ENCODE peak calls at places on chromosome 12, in four cellular contexts. Z, H, O and T are unnamed samples.

GRCh38 chr12:29024117-29024516 is 125.0 kb upstream of the FAR2 start:
- DNase-seq in Z (no peak), H (no peak), O (no peak), T (no peak)

GRCh38 chr12:62600038-62600437 is 133.4 kb downstream of the MON2 start:
- DNase-seq in Z (no peak), H (no peak), O (no peak), T (no peak)

GRCh38 chr12:105946541-105946940 is 192.2 kb downstream of the NUAK1 start:
- DNase-seq in Z (peak; percentile 40), H (peak; percentile 53), O (no peak), T (peak; percentile 48)

GRCh38 chr12:40662366-40662765 is 29.9 kb upstream of the CNTN1 start:
- DNase-seq in Z (no peak), H (no peak), O (no peak), T (no peak)

GRCh38 chr12:100515956-100516355 is 42.3 kb downstream of the NR1H4 start:
- DNase-seq in Z (no peak), H (no peak), O (no peak), T (no peak)

GRCh38 chr12:848519-849191 is 96.3 kb downstream of the WNK1 start:
- DNase-seq in Z (no peak), H (no peak), O (no peak), T (no peak)

GRCh38 chr12:71415336-71416231 is 24.0 kb upstream of the LGR5 start:
- DNase-seq in Z (peak; percentile 41), H (no peak), O (no peak), T (no peak)

GRCh38 chr12:132084681-132085635 is 59.2 kb downstream of the DDX51 start:
- DNase-seq in Z (no peak), H (peak; percentile 64), O (peak; percentile 74), T (no peak)

GRCh38 chr12:46572644-46573630 is 200.4 kb upstream of the SLC38A2 start:
- DNase-seq in Z (no peak), H (no peak), O (no peak), T (no peak)

GRCh38 chr12:27823038-27823437 is 43.0 kb upstream of the MANSC4 start:
- DNase-seq in Z (no peak), H (no peak), O (no peak), T (no peak)

GRCh38 chr12:58923781-58924180 is 3.5 kb upstream of the LRIG3 start:
- DNase-seq in Z (no peak), H (no peak), O (no peak), T (no peak)

GRCh38 chr12:75724913-75725312 is 213.5 kb upstream of the KRR1 start:
- DNase-seq in Z (peak; percentile 83), H (peak; percentile 39), O (no peak), T (no peak)

GRCh38 chr12:6735448-6736191 is 11.8 kb downstream of the COPS7A start:
- DNase-seq in Z (peak; percentile 62), H (peak; percentile 63), O (peak; percentile 61), T (peak; percentile 81)

GRCh38 chr12:38547586-38547985 is 231.0 kb downstream of the ALG10B start:
- DNase-seq in Z (no peak), H (no peak), O (no peak), T (no peak)

GRCh38 chr12:16691624-16692023 is 85.7 kb upstream of the LMO3 start:
- DNase-seq in Z (no peak), H (no peak), O (no peak), T (no peak)

GRCh38 chr12:57603758-57604453 is 718 bp upstream of the DTX3 start:
- DNase-seq in Z (peak; percentile 16), H (peak; percentile 76), O (peak; percentile 42), T (peak; percentile 66)

GRCh38 chr12:90126125-90126524 is 417.5 kb upstream of the ATP2B1 start:
- DNase-seq in Z (no peak), H (no peak), O (no peak), T (no peak)

GRCh38 chr12:99976762-99977161 is 8.0 kb downstream of the ANKS1B start:
- DNase-seq in Z (no peak), H (no peak), O (no peak), T (no peak)

GRCh38 chr12:100826323-100826722 is 31.7 kb downstream of the ANO4 start:
- DNase-seq in Z (peak; percentile 36), H (peak; percentile 15), O (peak; percentile 14), T (peak; percentile 57)

GRCh38 chr12:94875525-94875924 is 128.0 kb downstream of the NDUFA12 start:
- DNase-seq in Z (no peak), H (no peak), O (no peak), T (no peak)

GRCh38 chr12:11718768-11719253 is 69.3 kb downstream of the ETV6 start:
- DNase-seq in Z (peak; percentile 85), H (no peak), O (no peak), T (no peak)

GRCh38 chr12:115966376-115966775 is 311.1 kb downstream of the MED13L start:
- DNase-seq in Z (no peak), H (no peak), O (no peak), T (no peak)
- H3K27ac ChIP-seq in Z (no peak overlapping the region), H (no peak overlapping the region), O (no peak overlapping the region), T (no peak overlapping the region)

GRCh38 chr12:117298648-117299225 is 62.7 kb downstream of the NOS1 start:
- DNase-seq in Z (no peak), H (no peak), O (no peak), T (no peak)
- TF ChIP-seq CTCF in Z (no peak), H (no peak), O (no peak), T (no peak)

GRCh38 chr12:26700430-26700829 is 132.6 kb downstream of the ITPR2 start:
- DNase-seq in Z (no peak), H (no peak), O (no peak), T (no peak)

GRCh38 chr12:26699237-26699636 is 133.8 kb downstream of the ITPR2 start:
- DNase-seq in Z (peak; percentile 34), H (no peak), O (no peak), T (no peak)

GRCh38 chr12:26701604-26702215 is 131.3 kb downstream of the ITPR2 start:
- DNase-seq in Z (no peak), H (no peak), O (no peak), T (no peak)

GRCh38 chr12:26704214-26704613 is 128.8 kb downstream of the ITPR2 start:
- DNase-seq in Z (no peak), H (no peak), O (no peak), T (no peak)

GRCh38 chr12:26704684-26705475 is 128.1 kb downstream of the ITPR2 start:
- DNase-seq in Z (no peak), H (no peak), O (no peak), T (no peak)
- H3K4me3 ChIP-seq in Z (no peak overlapping the region), H (no peak overlapping the region), O (no peak overlapping the region), T (no peak overlapping the region)

DNA sequence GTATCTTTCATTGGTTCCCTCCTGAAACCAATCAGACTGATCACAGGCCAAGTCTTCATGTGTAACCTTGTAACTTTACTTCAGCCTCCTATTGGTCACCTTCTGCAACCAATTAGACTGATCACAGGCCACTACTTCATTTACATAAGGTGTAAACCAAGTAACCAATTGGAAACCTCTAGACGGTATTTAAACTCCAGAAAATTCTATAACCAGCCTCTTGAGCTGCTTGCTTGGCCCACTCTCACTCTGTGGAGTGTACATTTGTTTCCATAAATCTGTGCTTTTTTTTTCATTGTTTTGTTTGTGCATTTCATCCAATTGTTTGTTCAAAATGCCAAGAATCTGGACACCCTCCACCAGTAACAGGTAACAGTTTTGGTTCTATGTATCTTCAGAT is 47.5 kb downstream of the EIF2S3B start:
- DNase-seq in Z (no peak), H (no peak), O (no peak), T (no peak)
- H3K27ac ChIP-seq in Z (no peak overlapping the region), H (no peak overlapping the region), O (no peak overlapping the region), T (no peak overlapping the region)

DNA sequence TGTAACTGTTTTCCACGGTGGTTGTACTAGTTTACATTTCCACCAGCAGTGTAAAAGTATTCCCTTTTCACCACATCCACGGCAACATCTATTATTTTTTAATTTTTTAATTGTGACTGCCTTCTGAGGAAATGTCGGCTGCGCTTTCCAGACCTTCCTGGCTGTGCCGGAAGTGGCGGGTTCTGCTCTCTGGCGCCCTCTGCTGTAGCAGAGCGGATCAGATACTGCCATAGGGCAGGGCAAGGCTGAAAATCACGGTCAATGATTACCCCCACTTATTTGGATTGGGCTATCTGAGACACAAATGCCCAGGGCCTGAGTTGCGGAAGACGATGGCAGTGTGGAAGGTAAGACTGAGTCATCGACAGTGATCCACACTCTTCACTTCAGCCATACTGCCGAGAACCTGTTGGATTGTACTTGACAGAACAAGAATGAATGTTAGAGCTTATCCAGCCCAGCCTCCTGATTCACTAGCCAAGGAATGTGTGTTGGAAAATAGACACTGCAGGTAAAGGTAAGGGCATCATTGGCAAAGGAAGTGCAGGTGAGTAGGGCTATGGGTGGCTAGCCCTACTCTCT is 124.2 kb downstream of the NTF3 start:
- DNase-seq in Z (no peak), H (no peak), O (no peak), T (no peak)
- TF ChIP-seq CTCF in Z (peak; percentile 53), H (no peak), O (peak; percentile 7), T (no peak)

GRCh38 chr12:12877789-12878455 is 13.4 kb upstream of the GPRC5A start:
- DNase-seq in Z (no peak), H (no peak), O (no peak), T (no peak)

GRCh38 chr12:12881495-12881894 is 9.9 kb upstream of the GPRC5A start:
- DNase-seq in Z (no peak), H (no peak), O (no peak), T (no peak)

GRCh38 chr12:12882288-12882687 is 9.1 kb upstream of the GPRC5A start:
- DNase-seq in Z (no peak), H (no peak), O (no peak), T (no peak)

GRCh38 chr12:12883369-12884001 is 7.9 kb upstream of the GPRC5A start:
- DNase-seq in Z (no peak), H (no peak), O (no peak), T (no peak)

DNA sequence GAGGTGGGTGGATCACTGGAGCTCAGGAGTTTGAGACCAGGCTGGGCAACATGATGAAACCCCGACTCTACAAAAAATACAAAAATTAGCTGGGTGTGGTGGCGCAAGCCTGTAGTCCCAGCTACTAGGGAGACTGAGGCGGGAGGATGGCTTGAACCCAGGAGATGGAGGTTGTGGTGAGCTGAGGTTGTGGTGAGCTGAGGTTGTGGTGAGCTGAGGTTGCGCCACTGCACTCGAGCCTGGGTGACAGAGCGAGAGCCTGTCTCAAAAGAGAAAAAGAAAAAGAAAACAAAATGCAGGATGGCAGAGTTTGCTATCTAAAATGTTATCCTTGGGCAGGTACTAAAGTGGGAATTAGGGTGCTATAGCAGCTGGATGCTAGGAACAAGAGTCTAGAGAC is 10.8 kb upstream of the GPRC5A start:
- DNase-seq in Z (no peak), H (no peak), O (no peak), T (no peak)
- H3K4me3 ChIP-seq in Z (no peak overlapping the region), H (no peak overlapping the region), O (no peak overlapping the region), T (no peak overlapping the region)

GRCh38 chr12:93848453-93849120 is 171.4 kb downstream of the CRADD start:
- DNase-seq in Z (no peak), H (no peak), O (no peak), T (no peak)
- H3K27ac ChIP-seq in Z (no peak overlapping the region), H (no peak overlapping the region), O (peak overlapping the region; percentile 9), T (no peak overlapping the region)